ENCODE peak calls at places on chromosomes 16 and 17, in ten cellular contexts. F is transverse colon; X is thoracic aorta; B is A673; R is heart right ventricle; S is CD8-positive, alpha-beta T cell; A is sigmoid colon; G is breast epithelium; V is AG04450; O is psoas muscle. N is an unnamed sample.

GRCh38 chr16:51839697-51840462 is 688.8 kb upstream of the SALL1 start:
- DNase-seq in B (no peak), V (no peak), O (no peak), R (no peak), S (no peak), A (no peak), X (no peak), G (no peak), F (no peak), N (no peak)

GRCh38 chr17:4738136-4739121 is 1.2 kb upstream of the ZMYND15 start:
- DNase-seq in F (peak; percentile 57), R (no peak), X (no peak), B (no peak), G (no peak), V (no peak), S (no peak), O (no peak), A (no peak), N (no peak)

GRCh38 chr17:41813699-41814124 is 908 bp downstream of the FKBP10 start:
- DNase-seq in A (no peak), S (no peak), R (no peak), F (no peak), V (no peak), B (no peak), X (no peak), G (no peak), O (no peak), N (no peak)

GRCh38 chr17:13337864-13338371 is 263.8 kb downstream of the HS3ST3A1 start:
- DNase-seq in X (no peak), B (peak; percentile 55), A (no peak), S (no peak), G (no peak), V (peak; percentile 43), F (no peak), O (no peak), R (no peak), N (no peak)

GRCh38 chr17:79947351-79948031 is 88.2 kb downstream of the TBC1D16 start:
- DNase-seq in G (peak; percentile 72), O (peak; percentile 50), A (peak; percentile 58), X (no peak), F (no peak), V (no peak), S (no peak), R (no peak), B (no peak), N (no peak)

GRCh38 chr16:12262454-12263180 is 286.1 kb downstream of the SNX29 start:
- DNase-seq in X (no peak), V (no peak), B (no peak), R (no peak), O (no peak), F (peak; percentile 61), A (no peak), S (no peak), G (peak; percentile 56), N (no peak)

GRCh38 chr16:3101018-3101840 is 2.1 kb upstream of the ZSCAN10 start:
- DNase-seq in O (peak; percentile 30), A (no peak), F (no peak), G (no peak), X (no peak), B (peak; percentile 63), S (peak; percentile 57), R (no peak), V (no peak), N (no peak)

GRCh38 chr17:45753645-45754225 is 30.4 kb upstream of the CRHR1 start:
- DNase-seq in F (no peak), X (no peak), O (no peak), A (peak; percentile 38), V (no peak), G (no peak), B (no peak), R (no peak), S (no peak), N (no peak)

GRCh38 chr17:7391307-7391706 is 3.0 kb downstream of the PLSCR3 start:
- DNase-seq in X (no peak), G (no peak), S (no peak), R (no peak), B (no peak), F (no peak), V (no peak), O (no peak), A (no peak), N (no peak)

GRCh38 chr17:7392696-7393612 is 1.4 kb downstream of the PLSCR3 start:
- DNase-seq in R (no peak), A (no peak), G (no peak), O (no peak), X (no peak), F (no peak), S (no peak), V (no peak), B (no peak), N (no peak)

GRCh38 chr17:7394452-7395191 is at the start of gene PLSCR3:
- DNase-seq in X (peak; percentile 41), B (peak; percentile 87), V (peak; percentile 51), R (peak; percentile 91), O (peak; percentile 92), S (peak; percentile 92), A (peak; percentile 93), F (peak; percentile 90), G (peak; percentile 79), N (no peak)

GRCh38 chr17:7396147-7396546 is 1.8 kb upstream of the PLSCR3 start:
- DNase-seq in A (no peak), S (no peak), X (no peak), R (no peak), F (no peak), G (no peak), B (no peak), O (no peak), V (no peak), N (no peak)

DNA sequence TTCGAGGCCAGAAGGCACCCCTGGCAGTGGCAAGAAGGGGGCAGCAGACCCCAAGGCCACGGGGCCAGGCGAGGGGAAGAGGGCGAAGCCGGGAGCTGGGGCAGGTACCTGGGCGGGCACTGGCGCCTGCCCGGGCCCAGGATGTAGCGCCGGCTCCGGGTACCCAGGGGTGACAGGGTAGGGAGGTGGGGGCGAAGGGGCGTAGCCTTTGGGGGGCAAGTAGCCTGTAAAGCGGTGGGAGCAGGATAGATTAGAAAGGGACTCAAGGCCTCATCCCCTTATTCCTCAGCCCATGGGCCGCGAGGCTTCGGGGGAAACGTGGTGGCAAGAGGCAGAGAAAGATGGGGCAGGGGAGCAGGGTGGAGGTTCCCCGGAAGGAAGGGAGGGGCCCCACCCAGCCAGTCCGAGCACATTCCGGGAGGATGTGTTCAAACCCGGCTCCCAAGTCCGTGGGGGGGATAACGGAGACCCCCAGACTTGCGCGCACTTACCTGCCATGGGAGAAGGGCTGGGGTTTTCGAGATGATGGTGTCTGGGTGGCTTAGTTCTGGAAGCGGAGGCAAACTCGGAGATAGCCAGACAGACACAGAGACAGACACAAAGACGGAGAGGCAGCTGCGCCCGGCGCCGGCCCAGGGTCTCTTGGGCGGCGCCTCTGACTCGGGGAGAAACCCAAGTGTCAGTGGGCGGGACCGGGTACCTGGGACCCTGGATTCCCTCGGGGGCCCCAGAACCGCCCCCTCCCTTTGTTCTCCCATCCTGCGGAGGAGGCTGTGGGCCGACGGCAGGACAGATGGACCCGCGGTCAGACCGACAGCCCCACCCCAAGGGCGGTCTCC is 493 bp downstream of the PLSCR3 start:
- DNase-seq in A (peak; percentile 76), X (no peak), G (no peak), F (peak; percentile 51), O (no peak), R (no peak), S (no peak), B (peak; percentile 38), V (no peak), N (no peak)
- TF ChIP-seq CTCF in A (no peak), X (no peak), G (no peak), F (no peak), O (no peak), R (peak; percentile 14), S (no peak), B (no peak), V (no peak), N (no peak)

GRCh38 chr16:4317471-4318170 is 1.8 kb downstream of the GLIS2 start:
- DNase-seq in O (peak; percentile 69), B (no peak), R (no peak), S (no peak), A (peak; percentile 76), V (no peak), X (no peak), G (no peak), F (no peak), N (no peak)
- H3K4me3 ChIP-seq in O (peak overlapping the region; percentile 71), B (peak overlapping the region; percentile 85), R (peak overlapping the region; percentile 71), S (no peak overlapping the region), A (peak overlapping the region; percentile 71), V (peak overlapping the region; percentile 76), X (peak overlapping the region; percentile 92), G (peak overlapping the region; percentile 56), F (no peak overlapping the region), N (peak overlapping the region; percentile 60)

GRCh38 chr16:68473358-68474064 is 25.2 kb upstream of the SMPD3 start:
- DNase-seq in F (no peak), G (no peak), B (no peak), S (no peak), X (no peak), A (no peak), O (no peak), V (no peak), R (no peak), N (no peak)
- H3K27ac ChIP-seq in F (no peak overlapping the region), G (no peak overlapping the region), B (no peak overlapping the region), S (no peak overlapping the region), X (no peak overlapping the region), A (no peak overlapping the region), O (no peak overlapping the region), V (no peak overlapping the region), R (no peak overlapping the region), N (no peak overlapping the region)

GRCh38 chr17:49191917-49192741 is 18.2 kb downstream of the GNGT2 start:
- DNase-seq in V (peak; percentile 45), X (peak; percentile 69), G (peak; percentile 97), F (peak; percentile 94), O (peak; percentile 95), A (peak; percentile 97), B (peak; percentile 94), R (peak; percentile 90), S (peak; percentile 99), N (no peak)

GRCh38 chr17:49194297-49194607 is 16.1 kb downstream of the GNGT2 start:
- DNase-seq in O (no peak), X (no peak), V (no peak), B (no peak), G (no peak), S (no peak), F (no peak), A (no peak), R (no peak), N (no peak)

GRCh38 chr17:49191407-49191916 is 18.9 kb downstream of the GNGT2 start:
- DNase-seq in V (no peak), S (no peak), R (no peak), X (no peak), F (no peak), G (no peak), B (no peak), O (no peak), A (no peak), N (no peak)

GRCh38 chr17:49195746-49196145 is 14.6 kb downstream of the GNGT2 start:
- DNase-seq in V (no peak), B (no peak), R (no peak), A (no peak), S (no peak), O (no peak), G (no peak), F (no peak), X (no peak), N (no peak)

DNA sequence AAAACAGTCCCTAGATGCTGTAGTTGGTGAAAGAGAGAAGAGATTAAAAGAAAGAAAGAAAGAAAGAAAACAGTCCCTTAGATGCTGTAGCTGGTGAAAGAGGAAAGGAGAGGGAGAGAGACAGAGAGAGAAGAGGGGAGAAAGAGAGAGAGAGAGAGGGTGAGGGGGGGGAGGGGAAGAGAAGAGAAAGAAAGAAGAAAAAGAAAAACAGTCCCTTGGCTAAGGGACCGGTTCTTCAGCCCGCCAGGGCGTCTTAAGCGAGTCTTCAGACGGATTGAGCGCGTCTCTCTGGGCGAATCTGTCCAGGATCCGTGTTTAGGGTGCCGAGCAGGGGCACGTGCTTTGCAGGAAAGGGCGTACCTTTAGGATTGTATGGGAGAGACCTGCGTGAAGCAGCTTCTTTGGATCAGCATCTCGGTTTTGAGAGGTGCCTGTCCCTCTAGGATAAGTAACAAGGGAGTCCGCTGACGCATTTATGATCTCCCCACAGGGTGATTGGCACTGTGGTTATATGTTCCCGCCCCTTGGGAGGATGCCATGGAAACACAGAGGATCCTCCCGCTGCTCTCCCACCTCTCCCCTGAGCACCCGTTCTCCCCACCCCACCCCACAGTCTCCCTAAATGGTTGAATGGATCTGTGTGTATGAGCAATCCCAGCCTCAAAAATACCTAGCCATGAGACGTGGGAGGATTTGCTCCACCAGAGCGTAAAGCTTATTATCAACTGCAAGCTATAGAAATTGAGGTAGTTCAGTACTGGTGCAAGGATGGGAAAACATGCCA is 16.7 kb downstream of the GNGT2 start:
- DNase-seq in G (no peak), F (peak; percentile 70), B (peak; percentile 92), A (peak; percentile 85), V (no peak), R (peak; percentile 20), S (no peak), O (peak; percentile 56), X (no peak), N (no peak)
- TF ChIP-seq CTCF in G (no peak), F (no peak), B (no peak), A (no peak), V (no peak), R (no peak), S (no peak), O (no peak), X (no peak), N (no peak)

N was measured in vagina.